ENCODE peak calls at places on chromosomes 6 and 20, in nine cellular contexts. X is hepatocyte, P is tibial artery, F is A549, R is fibroblast of lung, K is prostate gland, A is H1, Q is heart right ventricle, O is Peyer's patch. Z is an unnamed sample.

GRCh38 chr6:26187292-26187691 is 100.1 kb downstream of the HFE start:
- DNase-seq in X (no peak), P (no peak), F (no peak), R (no peak), K (no peak), A (no peak), Q (no peak), O (no peak), Z (no peak)

GRCh38 chr6:85460951-85461805 is 11.3 kb downstream of the NT5E start:
- DNase-seq in X (no peak), P (no peak), F (no peak), R (peak; percentile 82), K (no peak), A (no peak), Q (no peak), O (peak; percentile 63), Z (no peak)

GRCh38 chr6:149166324-149166723 is 151.2 kb upstream of the TAB2 start:
- DNase-seq in X (no peak), P (no peak), F (no peak), R (peak; percentile 22), K (no peak), A (no peak), Q (no peak), O (no peak), Z (no peak)

GRCh38 chr20:14142171-14142570 is 146.9 kb downstream of the MACROD2 start:
- DNase-seq in X (peak; percentile 85), P (no peak), F (peak; percentile 58), R (peak; percentile 35), K (peak; percentile 41), A (peak; percentile 46), Q (peak; percentile 18), O (no peak), Z (no peak)

GRCh38 chr6:30935018-30935417 is 3.0 kb upstream of the SFTA2 start:
- DNase-seq in X (peak; percentile 77), P (no peak), F (no peak), R (no peak), K (no peak), A (no peak), Q (no peak), O (no peak), Z (no peak)

GRCh38 chr6:137661601-137662000 is 167.4 kb upstream of the OLIG3 start:
- DNase-seq in X (no peak), P (no peak), F (no peak), R (peak; percentile 24), K (no peak), A (peak; percentile 13), Q (peak; percentile 16), O (no peak), Z (no peak)

GRCh38 chr6:129191275-129191674 is 308.3 kb downstream of the LAMA2 start:
- DNase-seq in X (no peak), P (no peak), F (no peak), R (no peak), K (no peak), A (no peak), Q (no peak), O (no peak), Z (no peak)

GRCh38 chr20:12968472-12968871 is 40.3 kb upstream of the SPTLC3 start:
- DNase-seq in X (no peak), P (no peak), F (no peak), R (no peak), K (no peak), A (no peak), Q (no peak), O (no peak), Z (no peak)

GRCh38 chr6:44681782-44682181 is 294.3 kb downstream of the CDC5L start:
- DNase-seq in X (no peak), P (no peak), F (no peak), R (peak; percentile 79), K (peak; percentile 2), A (no peak), Q (no peak), O (no peak), Z (no peak)

GRCh38 chr20:35551485-35551884 is 9.6 kb downstream of the ERGIC3 start:
- DNase-seq in X (no peak), P (no peak), F (no peak), R (peak; percentile 6), K (no peak), A (no peak), Q (no peak), O (no peak), Z (no peak)

GRCh38 chr20:57066126-57066900 is 200.1 kb downstream of the BMP7 start:
- DNase-seq in X (no peak), P (peak; percentile 17), F (no peak), R (peak; percentile 50), K (no peak), A (no peak), Q (no peak), O (no peak), Z (no peak)

GRCh38 chr20:62136283-62137091 is 6.7 kb downstream of the PSMA7 start:
- DNase-seq in X (peak; percentile 82), P (peak; percentile 81), F (peak; percentile 73), R (peak; percentile 54), K (peak; percentile 65), A (no peak), Q (peak; percentile 56), O (peak; percentile 90), Z (peak; percentile 83)

GRCh38 chr6:160042788-160043301 is 74.0 kb downstream of the IGF2R start:
- DNase-seq in X (no peak), P (no peak), F (no peak), R (peak; percentile 75), K (no peak), A (no peak), Q (no peak), O (no peak), Z (no peak)

GRCh38 chr6:15623282-15624116 is 39.3 kb downstream of the DTNBP1 start:
- DNase-seq in X (peak; percentile 26), P (no peak), F (peak; percentile 3), R (no peak), K (no peak), A (no peak), Q (no peak), O (no peak), Z (no peak)

GRCh38 chr6:30483677-30484279 is 5.5 kb upstream of the HLA-E start:
- DNase-seq in X (peak; percentile 70), P (no peak), F (no peak), R (peak; percentile 51), K (peak; percentile 32), A (no peak), Q (peak; percentile 68), O (peak; percentile 74), Z (no peak)

GRCh38 chr6:166029506-166029905 is 138.1 kb downstream of the TBXT start:
- DNase-seq in X (no peak), P (no peak), F (no peak), R (no peak), K (no peak), A (no peak), Q (no peak), O (no peak), Z (no peak)

GRCh38 chr20:38747495-38748096 is 664 bp upstream of the ACTR5 start:
- DNase-seq in X (no peak), P (no peak), F (no peak), R (no peak), K (no peak), A (no peak), Q (no peak), O (no peak), Z (no peak)

GRCh38 chr20:34538671-34539123 is 19.8 kb upstream of the MAP1LC3A start:
- DNase-seq in X (peak; percentile 62), P (no peak), F (no peak), R (no peak), K (no peak), A (no peak), Q (no peak), O (peak; percentile 82), Z (peak; percentile 76)

DNA sequence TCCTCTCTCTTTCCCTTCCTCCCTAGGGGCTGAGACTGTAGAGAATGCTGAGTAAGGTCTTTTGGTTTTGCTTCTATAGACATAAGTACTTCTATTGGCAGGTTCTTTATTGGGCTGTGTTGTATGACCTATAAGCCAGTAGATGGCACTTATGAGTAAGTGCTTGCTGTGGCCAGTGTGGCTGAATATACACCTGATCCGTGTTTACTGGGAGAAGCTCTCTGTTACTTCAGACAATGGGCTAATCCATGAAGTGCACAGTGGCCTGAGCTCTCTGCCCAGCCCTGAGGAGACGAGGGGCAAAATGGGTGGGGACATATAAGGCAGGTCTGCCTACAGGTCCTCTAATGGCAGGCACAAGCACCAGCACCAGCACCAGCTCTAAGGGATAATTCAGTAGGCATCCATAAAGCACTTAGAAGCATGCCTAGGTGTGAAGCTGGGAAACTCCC is 610.3 kb downstream of the RNF144B start:
- DNase-seq in X (peak; percentile 70), P (no peak), F (peak; percentile 5), R (peak; percentile 58), K (peak; percentile 15), A (no peak), Q (no peak), O (no peak), Z (no peak)
- TF ChIP-seq CTCF in X (peak; percentile 68), P (peak; percentile 39), F (peak; percentile 38), R (peak; percentile 36), K (peak; percentile 60), A (peak; percentile 70), Q (peak; percentile 57), O (peak; percentile 57), Z (peak; percentile 47)

DNA sequence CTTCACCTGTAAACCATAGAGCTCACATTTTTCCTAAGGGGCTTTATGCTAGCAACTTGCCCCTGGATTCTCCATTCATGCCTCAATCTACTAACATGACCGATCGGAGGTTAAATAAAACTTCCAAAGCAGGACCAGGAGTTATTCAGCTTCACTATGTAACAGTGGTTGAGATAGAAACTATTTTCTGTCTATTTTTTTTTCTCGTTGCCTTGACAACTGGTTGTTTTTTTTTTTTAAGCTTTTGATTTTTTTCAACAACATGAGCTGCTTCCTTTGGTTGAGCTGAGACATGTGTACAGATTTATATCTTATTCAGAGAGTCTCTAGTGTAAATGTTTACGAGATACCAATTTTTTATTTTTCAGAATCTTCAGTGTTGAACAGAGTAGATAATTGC is 85.7 kb downstream of the SHLD1 start:
- DNase-seq in X (no peak), P (no peak), F (no peak), R (peak; percentile 36), K (no peak), A (no peak), Q (no peak), O (no peak), Z (no peak)
- H3K27ac ChIP-seq in X (peak overlapping the region; percentile 30), P (no peak overlapping the region), F (peak overlapping the region; percentile 6), R (peak overlapping the region; percentile 60), K (no peak overlapping the region), A (no peak overlapping the region), Q (peak overlapping the region; percentile 9), O (no peak overlapping the region), Z (no peak overlapping the region)

DNA sequence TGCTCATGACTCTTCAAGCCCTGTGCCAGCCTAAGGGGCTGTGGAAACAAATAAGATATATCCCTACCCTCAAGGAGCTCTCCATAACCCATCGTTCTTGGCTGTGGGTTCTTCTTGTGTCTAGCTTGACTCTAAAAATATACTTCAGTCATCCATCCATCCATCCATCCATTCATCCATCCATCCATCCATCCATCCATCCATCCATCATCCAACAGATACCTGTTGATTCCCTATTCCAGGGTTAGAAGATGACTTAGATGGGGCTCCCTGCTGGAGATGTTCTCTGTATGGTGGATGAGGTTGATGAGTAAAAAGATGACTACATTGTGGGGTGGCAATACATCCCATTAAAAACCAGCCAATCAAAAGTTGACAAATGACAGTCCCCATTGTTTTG is 23.5 kb downstream of the HCK start:
- DNase-seq in X (no peak), P (no peak), F (no peak), R (no peak), K (no peak), A (no peak), Q (no peak), O (no peak), Z (no peak)
- H3K4me1 ChIP-seq in X (no peaks in the 10 kb centered on the region), P (no peaks in the 10 kb centered on the region), F (no peaks in the 10 kb centered on the region), R (no peaks in the 10 kb centered on the region), K (no peaks in the 10 kb centered on the region), A (no peaks in the 10 kb centered on the region), Q (no peaks in the 10 kb centered on the region), O (no peaks in the 10 kb centered on the region), Z (no peaks in the 10 kb centered on the region)

GRCh38 chr20:59985864-59986263 is 27.6 kb downstream of the CDH26 start:
- DNase-seq in X (no peak), P (no peak), F (no peak), R (no peak), K (no peak), A (no peak), Q (no peak), O (no peak), Z (no peak)
- TF ChIP-seq CTCF in X (peak; percentile 7), P (no peak), F (no peak), R (no peak), K (no peak), A (peak; percentile 58), Q (peak; percentile 29), O (no peak), Z (no peak)

Z was measured in psoas muscle.